ENCODE peak calls at places on chromosomes 1 and 21, in ten cellular contexts. M, H, Y, U, K, T, W, G, Z and L are unnamed samples.

GRCh38 chr1:10387611-10388386 is 11.1 kb upstream of the PGD start:
- DNase-seq in M (no peak), H (no peak), Y (peak), U (no peak), K (no peak), T (peak), W (peak), G (no peak), Z (peak), L (no peak)

GRCh38 chr1:91020967-91021685 is 709 bp downstream of the ZNF644 start:
- DNase-seq in M (peak), H (peak), Y (peak), U (peak), K (peak), T (peak), W (peak), G (no peak), Z (peak), L (no peak)

GRCh38 chr1:61131716-61132115 is 49.4 kb downstream of the NFIA start:
- DNase-seq in M (no peak), H (no peak), Y (no peak), U (no peak), K (no peak), T (no peak), W (no peak), G (no peak), Z (no peak), L (no peak)

GRCh38 chr1:25642710-25643109 is 26.1 kb downstream of the MAN1C1 start:
- DNase-seq in M (peak), H (no peak), Y (peak), U (no peak), K (no peak), T (no peak), W (peak), G (no peak), Z (peak), L (no peak)

GRCh38 chr1:29520571-29521437 is 284.5 kb downstream of the PTPRU start:
- DNase-seq in M (no peak), H (no peak), Y (no peak), U (no peak), K (no peak), T (no peak), W (no peak), G (no peak), Z (no peak), L (no peak)

GRCh38 chr1:244840219-244840794 is 4.8 kb downstream of the COX20 start:
- DNase-seq in M (no peak), H (no peak), Y (no peak), U (no peak), K (no peak), T (no peak), W (no peak), G (no peak), Z (no peak), L (no peak)

GRCh38 chr21:41636636-41637625 is 129.0 kb upstream of the TMPRSS2 start:
- DNase-seq in M (no peak), H (no peak), Y (no peak), U (no peak), K (no peak), T (no peak), W (no peak), G (no peak), Z (no peak), L (no peak)

GRCh38 chr1:197250616-197251015 is 17.4 kb upstream of the CRB1 start:
- DNase-seq in M (no peak), H (no peak), Y (no peak), U (no peak), K (no peak), T (no peak), W (no peak), G (no peak), Z (no peak), L (no peak)

GRCh38 chr1:101781437-101781836 is 215.3 kb downstream of the OLFM3 start:
- DNase-seq in M (no peak), H (no peak), Y (no peak), U (no peak), K (no peak), T (no peak), W (no peak), G (no peak), Z (peak), L (no peak)

GRCh38 chr21:42215942-42216725 is 2.8 kb upstream of the ABCG1 start:
- DNase-seq in M (no peak), H (no peak), Y (no peak), U (no peak), K (no peak), T (no peak), W (no peak), G (no peak), Z (no peak), L (no peak)

GRCh38 chr21:43348801-43349261 is 78.1 kb downstream of the SIK1 start:
- DNase-seq in M (no peak), H (no peak), Y (no peak), U (no peak), K (no peak), T (no peak), W (no peak), G (no peak), Z (no peak), L (no peak)

GRCh38 chr1:47262787-47263413 is 30.9 kb upstream of the TAL1 start:
- DNase-seq in M (no peak), H (peak), Y (peak), U (peak), K (no peak), T (peak), W (no peak), G (no peak), Z (peak), L (no peak)

GRCh38 chr21:17438642-17439041 is 74.2 kb upstream of the CXADR start:
- DNase-seq in M (no peak), H (peak), Y (no peak), U (no peak), K (peak), T (no peak), W (no peak), G (no peak), Z (no peak), L (peak)

GRCh38 chr1:200869753-200870391 is 2.9 kb upstream of the GPR25 start:
- DNase-seq in M (no peak), H (no peak), Y (no peak), U (no peak), K (no peak), T (no peak), W (no peak), G (no peak), Z (no peak), L (no peak)

GRCh38 chr1:160373696-160374095 is 6.8 kb downstream of the NHLH1 start:
- DNase-seq in M (no peak), H (no peak), Y (no peak), U (no peak), K (no peak), T (no peak), W (no peak), G (no peak), Z (no peak), L (no peak)

GRCh38 chr21:45867041-45867630 is 114.4 kb upstream of the COL6A1 start:
- DNase-seq in M (no peak), H (no peak), Y (no peak), U (no peak), K (no peak), T (no peak), W (no peak), G (no peak), Z (no peak), L (no peak)

GRCh38 chr1:9165396-9165795 is 36.5 kb upstream of the GPR157 start:
- DNase-seq in M (no peak), H (no peak), Y (no peak), U (no peak), K (no peak), T (no peak), W (no peak), G (no peak), Z (no peak), L (no peak)

GRCh38 chr1:113453771-113454083 is 63.4 kb downstream of the MAGI3 start:
- DNase-seq in M (no peak), H (no peak), Y (no peak), U (no peak), K (no peak), T (no peak), W (no peak), G (no peak), Z (peak), L (no peak)

GRCh38 chr1:110726755-110727154 is 52.0 kb upstream of the KCNA3 start:
- DNase-seq in M (no peak), H (no peak), Y (no peak), U (no peak), K (no peak), T (no peak), W (no peak), G (no peak), Z (no peak), L (no peak)

GRCh38 chr1:52726265-52727113 is at the start of gene ZYG11B:
- DNase-seq in M (peak), H (peak), Y (peak), U (peak), K (peak), T (peak), W (peak), G (peak), Z (peak), L (peak)

GRCh38 chr1:203148579-203148978 is 21.1 kb downstream of the ADORA1 start:
- DNase-seq in M (no peak), H (no peak), Y (no peak), U (no peak), K (no peak), T (no peak), W (no peak), G (no peak), Z (no peak), L (no peak)

GRCh38 chr1:22256213-22256512 is 113.3 kb upstream of the WNT4 start:
- DNase-seq in M (no peak), H (no peak), Y (no peak), U (no peak), K (no peak), T (no peak), W (peak), G (no peak), Z (no peak), L (no peak)

GRCh38 chr1:84691139-84691783 is 1.0 kb upstream of the SSX2IP start:
- DNase-seq in M (no peak), H (no peak), Y (no peak), U (no peak), K (no peak), T (peak), W (no peak), G (no peak), Z (no peak), L (no peak)

GRCh38 chr21:46001821-46002681 is 20.5 kb downstream of the COL6A1 start:
- DNase-seq in M (no peak), H (peak), Y (no peak), U (no peak), K (no peak), T (no peak), W (peak), G (no peak), Z (no peak), L (no peak)

GRCh38 chr1:55309786-55310516 is 94.8 kb upstream of the USP24 start:
- DNase-seq in M (no peak), H (no peak), Y (no peak), U (no peak), K (no peak), T (no peak), W (no peak), G (no peak), Z (no peak), L (no peak)

GRCh38 chr1:2627746-2628145 is 5.1 kb downstream of the MMEL1 start:
- DNase-seq in M (no peak), H (no peak), Y (no peak), U (no peak), K (no peak), T (no peak), W (peak), G (no peak), Z (no peak), L (no peak)

GRCh38 chr1:210663730-210664573 is 335.2 kb downstream of the HHAT start:
- DNase-seq in M (no peak), H (no peak), Y (no peak), U (no peak), K (no peak), T (peak), W (no peak), G (no peak), Z (no peak), L (no peak)

GRCh38 chr1:247386217-247386616 is 29.8 kb upstream of the NLRP3 start:
- DNase-seq in M (no peak), H (no peak), Y (no peak), U (no peak), K (no peak), T (no peak), W (no peak), G (no peak), Z (no peak), L (no peak)

GRCh38 chr21:35226302-35226701 is 177.2 kb upstream of the RUNX1 start:
- DNase-seq in M (no peak), H (peak), Y (peak), U (no peak), K (no peak), T (no peak), W (peak), G (no peak), Z (peak), L (no peak)

GRCh38 chr1:20712210-20712577 is 5.6 kb downstream of the KIF17 start:
- DNase-seq in M (no peak), H (no peak), Y (no peak), U (no peak), K (no peak), T (no peak), W (peak), G (peak), Z (no peak), L (no peak)

GRCh38 chr21:43864313-43864805 is 664 bp upstream of the AGPAT3 start:
- DNase-seq in M (peak), H (peak), Y (peak), U (no peak), K (no peak), T (peak), W (no peak), G (no peak), Z (no peak), L (no peak)